ENCODE peak calls at places on chromosomes 3 and 15, in six cellular contexts. One of them, this sample, is unnamed.

GRCh38 chr3:164267031-164267430 is 811.3 kb downstream of the SI start:
- DNase-seq in ACHN: no peak
- DNase-seq in T-helper 2 cell: no peak
- DNase-seq in left colon: no peak
- DNase-seq in GM04503: no peak
- DNase-seq in stimulated activated CD8-positive, alpha-beta memory T cell treated with anti-CD3 and anti-CD28 coated beads, Interleukin-7, amount 100 ng/mL, for 24 hours: no peak
- DNase-seq in this sample: no peak

GRCh38 chr3:108548304-108548703 is 37.9 kb upstream of the MYH15 start:
- DNase-seq in ACHN: no peak
- DNase-seq in T-helper 2 cell: no peak
- DNase-seq in left colon: no peak
- DNase-seq in GM04503: no peak
- DNase-seq in stimulated activated CD8-positive, alpha-beta memory T cell treated with anti-CD3 and anti-CD28 coated beads, Interleukin-7, amount 100 ng/mL, for 24 hours: no peak
- DNase-seq in this sample: no peak

GRCh38 chr3:44421280-44421679 is 56.2 kb downstream of the ZNF445 start:
- DNase-seq in ACHN: no peak
- DNase-seq in T-helper 2 cell: no peak
- DNase-seq in left colon: no peak
- DNase-seq in GM04503: no peak
- DNase-seq in stimulated activated CD8-positive, alpha-beta memory T cell treated with anti-CD3 and anti-CD28 coated beads, Interleukin-7, amount 100 ng/mL, for 24 hours: no peak
- DNase-seq in this sample: no peak

GRCh38 chr3:177347611-177348010 is 150.3 kb upstream of the TBL1XR1 start:
- DNase-seq in ACHN: no peak
- DNase-seq in T-helper 2 cell: no peak
- DNase-seq in left colon: no peak
- DNase-seq in GM04503: no peak
- DNase-seq in stimulated activated CD8-positive, alpha-beta memory T cell treated with anti-CD3 and anti-CD28 coated beads, Interleukin-7, amount 100 ng/mL, for 24 hours: no peak
- DNase-seq in this sample: no peak

GRCh38 chr15:67025719-67026118 is 39.7 kb upstream of the SMAD3 start:
- DNase-seq in ACHN: peak; percentile 25
- DNase-seq in T-helper 2 cell: no peak
- DNase-seq in left colon: peak; percentile 68
- DNase-seq in GM04503: no peak
- DNase-seq in stimulated activated CD8-positive, alpha-beta memory T cell treated with anti-CD3 and anti-CD28 coated beads, Interleukin-7, amount 100 ng/mL, for 24 hours: no peak
- DNase-seq in this sample: peak; percentile 47

GRCh38 chr15:82788496-82788895 is 17.4 kb downstream of the FSD2 start:
- DNase-seq in ACHN: no peak
- DNase-seq in T-helper 2 cell: no peak
- DNase-seq in left colon: no peak
- DNase-seq in GM04503: no peak
- DNase-seq in stimulated activated CD8-positive, alpha-beta memory T cell treated with anti-CD3 and anti-CD28 coated beads, Interleukin-7, amount 100 ng/mL, for 24 hours: no peak
- DNase-seq in this sample: no peak

GRCh38 chr3:166837535-166837934 is 542.6 kb downstream of the ZBBX start:
- DNase-seq in ACHN: peak; percentile 46
- DNase-seq in T-helper 2 cell: no peak
- DNase-seq in left colon: no peak
- DNase-seq in GM04503: no peak
- DNase-seq in stimulated activated CD8-positive, alpha-beta memory T cell treated with anti-CD3 and anti-CD28 coated beads, Interleukin-7, amount 100 ng/mL, for 24 hours: no peak
- DNase-seq in this sample: no peak

GRCh38 chr3:159828542-159828943 is 160.1 kb upstream of the IL12A start:
- DNase-seq in ACHN: peak; percentile 62
- DNase-seq in T-helper 2 cell: no peak
- DNase-seq in left colon: no peak
- DNase-seq in GM04503: no peak
- DNase-seq in stimulated activated CD8-positive, alpha-beta memory T cell treated with anti-CD3 and anti-CD28 coated beads, Interleukin-7, amount 100 ng/mL, for 24 hours: no peak
- DNase-seq in this sample: no peak

GRCh38 chr15:66842710-66843441 is 140.8 kb downstream of the SMAD6 start:
- DNase-seq in ACHN: peak; percentile 65
- DNase-seq in T-helper 2 cell: no peak
- DNase-seq in left colon: peak; percentile 78
- DNase-seq in GM04503: no peak
- DNase-seq in stimulated activated CD8-positive, alpha-beta memory T cell treated with anti-CD3 and anti-CD28 coated beads, Interleukin-7, amount 100 ng/mL, for 24 hours: no peak
- DNase-seq in this sample: no peak

GRCh38 chr3:5264093-5264610 is 76.6 kb downstream of the EDEM1 start:
- DNase-seq in ACHN: no peak
- DNase-seq in T-helper 2 cell: no peak
- DNase-seq in left colon: no peak
- DNase-seq in GM04503: no peak
- DNase-seq in stimulated activated CD8-positive, alpha-beta memory T cell treated with anti-CD3 and anti-CD28 coated beads, Interleukin-7, amount 100 ng/mL, for 24 hours: no peak
- DNase-seq in this sample: no peak

GRCh38 chr3:171357721-171358120 is 102.5 kb downstream of the TNIK start:
- DNase-seq in ACHN: no peak
- DNase-seq in T-helper 2 cell: no peak
- DNase-seq in left colon: no peak
- DNase-seq in GM04503: no peak
- DNase-seq in stimulated activated CD8-positive, alpha-beta memory T cell treated with anti-CD3 and anti-CD28 coated beads, Interleukin-7, amount 100 ng/mL, for 24 hours: no peak
- DNase-seq in this sample: no peak

GRCh38 chr3:128464188-128464587 is 2.5 kb downstream of the DNAJB8 start:
- DNase-seq in ACHN: no peak
- DNase-seq in T-helper 2 cell: no peak
- DNase-seq in left colon: no peak
- DNase-seq in GM04503: no peak
- DNase-seq in stimulated activated CD8-positive, alpha-beta memory T cell treated with anti-CD3 and anti-CD28 coated beads, Interleukin-7, amount 100 ng/mL, for 24 hours: no peak
- DNase-seq in this sample: no peak

GRCh38 chr15:63080638-63081250 is 38.2 kb downstream of the TPM1 start:
- DNase-seq in ACHN: no peak
- DNase-seq in T-helper 2 cell: no peak
- DNase-seq in left colon: no peak
- DNase-seq in GM04503: no peak
- DNase-seq in stimulated activated CD8-positive, alpha-beta memory T cell treated with anti-CD3 and anti-CD28 coated beads, Interleukin-7, amount 100 ng/mL, for 24 hours: no peak
- DNase-seq in this sample: no peak

GRCh38 chr3:179324270-179324754 is 1.5 kb downstream of the ZNF639 start:
- DNase-seq in ACHN: peak; percentile 4
- DNase-seq in T-helper 2 cell: no peak
- DNase-seq in left colon: no peak
- DNase-seq in GM04503: no peak
- DNase-seq in stimulated activated CD8-positive, alpha-beta memory T cell treated with anti-CD3 and anti-CD28 coated beads, Interleukin-7, amount 100 ng/mL, for 24 hours: no peak
- DNase-seq in this sample: no peak

GRCh38 chr3:27573780-27574437 is 89.7 kb upstream of the SLC4A7 start:
- DNase-seq in ACHN: no peak
- DNase-seq in T-helper 2 cell: no peak
- DNase-seq in left colon: no peak
- DNase-seq in GM04503: no peak
- DNase-seq in stimulated activated CD8-positive, alpha-beta memory T cell treated with anti-CD3 and anti-CD28 coated beads, Interleukin-7, amount 100 ng/mL, for 24 hours: no peak
- DNase-seq in this sample: no peak

GRCh38 chr3:126928921-126929485 is 53.9 kb upstream of the PLXNA1 start:
- DNase-seq in ACHN: no peak
- DNase-seq in T-helper 2 cell: no peak
- DNase-seq in left colon: no peak
- DNase-seq in GM04503: no peak
- DNase-seq in stimulated activated CD8-positive, alpha-beta memory T cell treated with anti-CD3 and anti-CD28 coated beads, Interleukin-7, amount 100 ng/mL, for 24 hours: no peak
- DNase-seq in this sample: no peak

GRCh38 chr3:134136604-134137003 is 106.9 kb upstream of the SLCO2A1 start:
- DNase-seq in ACHN: no peak
- DNase-seq in T-helper 2 cell: no peak
- DNase-seq in left colon: no peak
- DNase-seq in GM04503: no peak
- DNase-seq in stimulated activated CD8-positive, alpha-beta memory T cell treated with anti-CD3 and anti-CD28 coated beads, Interleukin-7, amount 100 ng/mL, for 24 hours: no peak
- DNase-seq in this sample: no peak

GRCh38 chr3:195025056-195025880 is 245.7 kb downstream of the XXYLT1 start:
- DNase-seq in ACHN: no peak
- DNase-seq in T-helper 2 cell: no peak
- DNase-seq in left colon: no peak
- DNase-seq in GM04503: no peak
- DNase-seq in stimulated activated CD8-positive, alpha-beta memory T cell treated with anti-CD3 and anti-CD28 coated beads, Interleukin-7, amount 100 ng/mL, for 24 hours: no peak
- DNase-seq in this sample: no peak

GRCh38 chr3:43856761-43857160 is 166.0 kb downstream of the ABHD5 start:
- DNase-seq in ACHN: no peak
- DNase-seq in T-helper 2 cell: no peak
- DNase-seq in left colon: no peak
- DNase-seq in GM04503: no peak
- DNase-seq in stimulated activated CD8-positive, alpha-beta memory T cell treated with anti-CD3 and anti-CD28 coated beads, Interleukin-7, amount 100 ng/mL, for 24 hours: no peak
- DNase-seq in this sample: no peak

GRCh38 chr3:89107461-89108035 is at the start of gene EPHA3:
- DNase-seq in ACHN: peak; percentile 40
- DNase-seq in T-helper 2 cell: peak; percentile 15
- DNase-seq in left colon: peak; percentile 54
- DNase-seq in GM04503: no peak
- DNase-seq in stimulated activated CD8-positive, alpha-beta memory T cell treated with anti-CD3 and anti-CD28 coated beads, Interleukin-7, amount 100 ng/mL, for 24 hours: no peak
- DNase-seq in this sample: no peak

GRCh38 chr3:184874709-184875644 is 63.0 kb downstream of the VPS8 start:
- DNase-seq in ACHN: peak; percentile 43
- DNase-seq in T-helper 2 cell: no peak
- DNase-seq in left colon: no peak
- DNase-seq in GM04503: no peak
- DNase-seq in stimulated activated CD8-positive, alpha-beta memory T cell treated with anti-CD3 and anti-CD28 coated beads, Interleukin-7, amount 100 ng/mL, for 24 hours: no peak
- DNase-seq in this sample: peak; percentile 37

GRCh38 chr15:39211108-39211979 is 369.5 kb upstream of the THBS1 start:
- DNase-seq in ACHN: no peak
- DNase-seq in T-helper 2 cell: no peak
- DNase-seq in left colon: no peak
- DNase-seq in GM04503: no peak
- DNase-seq in stimulated activated CD8-positive, alpha-beta memory T cell treated with anti-CD3 and anti-CD28 coated beads, Interleukin-7, amount 100 ng/mL, for 24 hours: no peak
- DNase-seq in this sample: no peak

GRCh38 chr15:73996939-73997338 is 2.4 kb downstream of the PML start:
- DNase-seq in ACHN: peak; percentile 88
- DNase-seq in T-helper 2 cell: no peak
- DNase-seq in left colon: no peak
- DNase-seq in GM04503: peak; percentile 49
- DNase-seq in stimulated activated CD8-positive, alpha-beta memory T cell treated with anti-CD3 and anti-CD28 coated beads, Interleukin-7, amount 100 ng/mL, for 24 hours: no peak
- DNase-seq in this sample: no peak

GRCh38 chr3:187695434-187695833 is 6.9 kb downstream of the RTP2 start:
- DNase-seq in ACHN: no peak
- DNase-seq in T-helper 2 cell: no peak
- DNase-seq in left colon: no peak
- DNase-seq in GM04503: no peak
- DNase-seq in stimulated activated CD8-positive, alpha-beta memory T cell treated with anti-CD3 and anti-CD28 coated beads, Interleukin-7, amount 100 ng/mL, for 24 hours: no peak
- DNase-seq in this sample: no peak

GRCh38 chr15:75061272-75061671 is 37.9 kb downstream of the PPCDC start:
- DNase-seq in ACHN: no peak
- DNase-seq in T-helper 2 cell: no peak
- DNase-seq in left colon: no peak
- DNase-seq in GM04503: no peak
- DNase-seq in stimulated activated CD8-positive, alpha-beta memory T cell treated with anti-CD3 and anti-CD28 coated beads, Interleukin-7, amount 100 ng/mL, for 24 hours: no peak
- DNase-seq in this sample: no peak

GRCh38 chr3:73530030-73530411 is 94.7 kb downstream of the PDZRN3 start:
- DNase-seq in ACHN: no peak
- DNase-seq in T-helper 2 cell: no peak
- DNase-seq in left colon: no peak
- DNase-seq in GM04503: peak; percentile 73
- DNase-seq in stimulated activated CD8-positive, alpha-beta memory T cell treated with anti-CD3 and anti-CD28 coated beads, Interleukin-7, amount 100 ng/mL, for 24 hours: no peak
- DNase-seq in this sample: no peak

GRCh38 chr3:9870978-9871377 is 9.1 kb downstream of the CIDEC start:
- DNase-seq in ACHN: peak; percentile 20
- DNase-seq in T-helper 2 cell: no peak
- DNase-seq in left colon: no peak
- DNase-seq in GM04503: peak; percentile 23
- DNase-seq in stimulated activated CD8-positive, alpha-beta memory T cell treated with anti-CD3 and anti-CD28 coated beads, Interleukin-7, amount 100 ng/mL, for 24 hours: no peak
- DNase-seq in this sample: peak; percentile 67

GRCh38 chr3:117856354-117856753 is 1146.8 kb downstream of the TUSC7 start:
- DNase-seq in ACHN: no peak
- DNase-seq in T-helper 2 cell: no peak
- DNase-seq in left colon: no peak
- DNase-seq in GM04503: no peak
- DNase-seq in stimulated activated CD8-positive, alpha-beta memory T cell treated with anti-CD3 and anti-CD28 coated beads, Interleukin-7, amount 100 ng/mL, for 24 hours: no peak
- DNase-seq in this sample: no peak

GRCh38 chr3:196272826-196273225 is 14.7 kb downstream of the PCYT1A start:
- DNase-seq in ACHN: no peak
- DNase-seq in T-helper 2 cell: no peak
- DNase-seq in left colon: no peak
- DNase-seq in GM04503: no peak
- DNase-seq in stimulated activated CD8-positive, alpha-beta memory T cell treated with anti-CD3 and anti-CD28 coated beads, Interleukin-7, amount 100 ng/mL, for 24 hours: no peak
- DNase-seq in this sample: no peak

GRCh38 chr3:58120075-58120812 is 90.5 kb downstream of the DNASE1L3 start:
- DNase-seq in ACHN: no peak
- DNase-seq in T-helper 2 cell: no peak
- DNase-seq in left colon: no peak
- DNase-seq in GM04503: no peak
- DNase-seq in stimulated activated CD8-positive, alpha-beta memory T cell treated with anti-CD3 and anti-CD28 coated beads, Interleukin-7, amount 100 ng/mL, for 24 hours: no peak
- DNase-seq in this sample: no peak

GRCh38 chr3:47571391-47572165 is 7.1 kb downstream of the CSPG5 start:
- DNase-seq in ACHN: no peak
- DNase-seq in T-helper 2 cell: no peak
- DNase-seq in left colon: no peak
- DNase-seq in GM04503: no peak
- DNase-seq in stimulated activated CD8-positive, alpha-beta memory T cell treated with anti-CD3 and anti-CD28 coated beads, Interleukin-7, amount 100 ng/mL, for 24 hours: no peak
- DNase-seq in this sample: no peak

GRCh38 chr15:77546050-77546501 is 86.6 kb downstream of the LINGO1 start:
- DNase-seq in ACHN: peak; percentile 53
- DNase-seq in T-helper 2 cell: no peak
- DNase-seq in left colon: no peak
- DNase-seq in GM04503: peak; percentile 76
- DNase-seq in stimulated activated CD8-positive, alpha-beta memory T cell treated with anti-CD3 and anti-CD28 coated beads, Interleukin-7, amount 100 ng/mL, for 24 hours: no peak
- DNase-seq in this sample: peak; percentile 90

GRCh38 chr3:76826915-76827314 is 213.0 kb upstream of the ROBO2 start:
- DNase-seq in ACHN: no peak
- DNase-seq in T-helper 2 cell: no peak
- DNase-seq in left colon: no peak
- DNase-seq in GM04503: no peak
- DNase-seq in stimulated activated CD8-positive, alpha-beta memory T cell treated with anti-CD3 and anti-CD28 coated beads, Interleukin-7, amount 100 ng/mL, for 24 hours: no peak
- DNase-seq in this sample: no peak

GRCh38 chr3:194261581-194262063 is 89.5 kb downstream of the CPN2 start:
- DNase-seq in ACHN: no peak
- DNase-seq in T-helper 2 cell: no peak
- DNase-seq in left colon: peak; percentile 24
- DNase-seq in GM04503: no peak
- DNase-seq in stimulated activated CD8-positive, alpha-beta memory T cell treated with anti-CD3 and anti-CD28 coated beads, Interleukin-7, amount 100 ng/mL, for 24 hours: no peak
- DNase-seq in this sample: no peak

GRCh38 chr3:72887723-72888545 is at the start of gene GXYLT2:
- DNase-seq in ACHN: peak; percentile 58
- DNase-seq in T-helper 2 cell: peak; percentile 1
- DNase-seq in left colon: peak; percentile 61
- DNase-seq in GM04503: no peak
- DNase-seq in stimulated activated CD8-positive, alpha-beta memory T cell treated with anti-CD3 and anti-CD28 coated beads, Interleukin-7, amount 100 ng/mL, for 24 hours: peak; percentile 5
- DNase-seq in this sample: peak; percentile 44

GRCh38 chr3:123652346-123652984 is 67.6 kb upstream of the HACD2 start:
- DNase-seq in ACHN: peak; percentile 53
- DNase-seq in T-helper 2 cell: no peak
- DNase-seq in left colon: peak; percentile 69
- DNase-seq in GM04503: no peak
- DNase-seq in stimulated activated CD8-positive, alpha-beta memory T cell treated with anti-CD3 and anti-CD28 coated beads, Interleukin-7, amount 100 ng/mL, for 24 hours: no peak
- DNase-seq in this sample: peak; percentile 81

GRCh38 chr3:46097691-46098241 is 70.5 kb upstream of the XCR1 start:
- DNase-seq in ACHN: no peak
- DNase-seq in T-helper 2 cell: no peak
- DNase-seq in left colon: no peak
- DNase-seq in GM04503: no peak
- DNase-seq in stimulated activated CD8-positive, alpha-beta memory T cell treated with anti-CD3 and anti-CD28 coated beads, Interleukin-7, amount 100 ng/mL, for 24 hours: no peak
- DNase-seq in this sample: no peak

GRCh38 chr15:31098953-31099740 is 2.4 kb downstream of the TRPM1 start:
- DNase-seq in ACHN: peak; percentile 65
- DNase-seq in T-helper 2 cell: no peak
- DNase-seq in left colon: no peak
- DNase-seq in GM04503: no peak
- DNase-seq in stimulated activated CD8-positive, alpha-beta memory T cell treated with anti-CD3 and anti-CD28 coated beads, Interleukin-7, amount 100 ng/mL, for 24 hours: no peak
- DNase-seq in this sample: no peak

GRCh38 chr15:46413799-46414198 is 779.0 kb downstream of the SQOR start:
- DNase-seq in ACHN: peak; percentile 12
- DNase-seq in T-helper 2 cell: no peak
- DNase-seq in left colon: no peak
- DNase-seq in GM04503: peak; percentile 27
- DNase-seq in stimulated activated CD8-positive, alpha-beta memory T cell treated with anti-CD3 and anti-CD28 coated beads, Interleukin-7, amount 100 ng/mL, for 24 hours: no peak
- DNase-seq in this sample: no peak

GRCh38 chr15:61794881-61795280 is 265.4 kb downstream of the VPS13C start:
- DNase-seq in ACHN: no peak
- DNase-seq in T-helper 2 cell: no peak
- DNase-seq in left colon: no peak
- DNase-seq in GM04503: peak; percentile 3
- DNase-seq in stimulated activated CD8-positive, alpha-beta memory T cell treated with anti-CD3 and anti-CD28 coated beads, Interleukin-7, amount 100 ng/mL, for 24 hours: no peak
- DNase-seq in this sample: no peak